ENCODE peak calls at places on chromosomes 11 and 22, in six cellular contexts. V is stomach, O is body of pancreas, Z is suprapubic skin, S is HCT116, H is neuronal stem cell. G is an unnamed sample. For H3K4me1 and H3K27me3, the result is how much of the 10 kb centered on the place peaks cover.

GRCh38 chr11:40186401-40187091 is 1272.9 kb downstream of the LRRC4C start:
- DNase-seq in O (no peak), H (no peak), S (no peak), Z (no peak), V (no peak), G (no peak)

GRCh38 chr11:6203327-6203726 is 2.0 kb upstream of the C11orf42 start:
- DNase-seq in O (no peak), V (no peak), H (no peak), S (no peak), Z (no peak), G (no peak)

GRCh38 chr22:19730662-19731360 is 7.5 kb downstream of the GP1BB start:
- DNase-seq in Z (peak), H (peak), O (peak), S (peak), V (peak), G (peak)

GRCh38 chr11:106468091-106468490 is 390.6 kb downstream of the AASDHPPT start:
- DNase-seq in V (no peak), O (no peak), H (no peak), Z (no peak), S (no peak), G (no peak)

GRCh38 chr11:127843483-127844396 is 743.6 kb downstream of the ETS1 start:
- DNase-seq in Z (no peak), S (no peak), V (peak), H (peak), O (peak), G (peak)

GRCh38 chr11:77069336-77069968 is 2.7 kb downstream of the CAPN5 start:
- DNase-seq in S (no peak), O (no peak), Z (peak), V (no peak), H (no peak), G (peak)

GRCh38 chr11:34199525-34199924 is 94.1 kb downstream of the NAT10 start:
- DNase-seq in V (no peak), S (no peak), O (no peak), Z (no peak), H (no peak), G (no peak)

GRCh38 chr11:12139144-12139881 is 28.9 kb downstream of the MICAL2 start:
- DNase-seq in H (no peak), V (no peak), S (no peak), Z (no peak), O (no peak), G (peak)

GRCh38 chr11:46912526-46913150 is 5.7 kb downstream of the LRP4 start:
- DNase-seq in S (no peak), O (no peak), H (peak), Z (no peak), V (no peak), G (no peak)

GRCh38 chr11:37089439-37089838 is 491.4 kb upstream of the RAG2 start:
- DNase-seq in Z (no peak), V (no peak), O (no peak), S (no peak), H (no peak), G (no peak)

GRCh38 chr11:127157225-127157624 is 156.7 kb upstream of the KIRREL3 start:
- DNase-seq in V (no peak), O (no peak), Z (no peak), H (no peak), S (no peak), G (no peak)

DNA sequence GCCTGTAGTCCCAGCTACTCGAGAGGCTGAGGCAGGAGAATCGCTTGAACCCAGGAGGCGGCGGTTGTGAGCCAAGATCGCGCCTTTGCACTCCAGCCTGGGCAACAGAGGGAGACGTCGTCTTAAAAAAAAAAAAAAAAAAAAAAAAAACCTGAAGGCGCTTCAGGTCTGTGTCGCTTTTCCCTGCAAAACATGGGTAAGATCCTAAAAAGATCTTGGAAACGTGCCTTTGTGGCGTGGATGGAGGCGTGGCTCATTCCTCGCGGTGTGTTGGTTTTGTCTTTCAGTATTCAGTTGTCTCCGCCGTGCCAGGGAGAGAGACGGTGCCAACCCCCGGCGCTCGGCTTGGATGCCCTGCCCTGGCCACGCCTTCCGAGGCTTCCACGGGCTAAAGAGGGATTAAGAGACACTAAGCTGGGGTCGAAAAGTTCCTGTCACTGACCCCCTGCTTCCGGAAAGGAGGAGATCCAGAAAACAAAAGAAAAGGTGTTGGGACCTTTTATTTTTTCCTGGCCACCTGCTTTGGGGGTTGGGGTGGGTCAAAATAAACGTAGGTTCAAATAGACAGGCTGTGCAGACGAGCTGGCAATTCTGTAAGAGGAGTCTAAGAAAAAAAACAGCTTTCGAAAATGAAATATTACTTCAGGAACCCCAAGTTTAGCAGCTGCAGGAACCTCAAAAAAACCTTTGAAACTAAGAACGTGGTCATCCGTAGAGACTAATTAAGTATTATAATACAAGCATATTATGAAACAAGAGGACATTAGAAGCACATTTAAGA is 1.1 kb upstream of the SLC35F2 start:
- DNase-seq in O (peak), H (no peak), Z (peak), V (peak), S (peak), G (peak)
- H3K27ac ChIP-seq in O (peak), H (no peak), Z (peak), V (peak), S (peak), G (no peak)

DNA sequence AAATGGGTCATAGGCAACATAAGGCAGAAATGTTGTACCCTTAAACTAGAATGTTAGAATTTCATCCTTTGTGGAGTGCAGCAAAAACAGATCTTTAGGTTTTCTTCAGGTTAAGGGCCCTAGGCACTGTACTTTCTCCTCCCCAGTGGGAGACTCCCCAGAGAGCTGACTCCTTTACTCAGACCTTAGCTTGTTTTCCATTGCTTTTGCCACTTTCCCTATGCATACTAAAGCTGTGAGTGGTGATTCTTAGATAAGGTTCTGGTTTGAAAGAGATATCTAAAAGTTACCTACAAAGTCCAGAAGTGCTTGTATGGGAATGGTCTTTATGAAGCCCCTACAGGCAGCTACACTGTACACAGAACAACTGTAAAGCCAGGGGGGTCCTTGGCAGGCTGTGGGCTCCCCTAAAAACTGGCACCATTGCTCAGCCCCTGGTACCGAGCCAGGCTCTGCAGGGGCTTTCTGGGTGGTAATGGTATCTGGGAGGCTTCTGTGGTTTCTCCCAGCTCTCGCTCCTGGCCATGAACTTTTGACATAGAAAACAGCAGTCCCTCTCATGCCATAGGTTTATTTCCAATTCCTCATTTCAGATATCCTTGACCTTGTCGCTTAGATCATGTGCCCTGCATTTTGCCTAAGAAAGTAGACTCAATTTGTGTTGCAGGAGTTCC is 23.2 kb downstream of the AMOTL1 start:
- DNase-seq in S (no peak), V (no peak), Z (no peak), H (no peak), O (no peak), G (no peak)
- H3K4me1 ChIP-seq in S (half or more), V (under half), Z (half or more), H (under half), O (half or more), G (under half)

DNA sequence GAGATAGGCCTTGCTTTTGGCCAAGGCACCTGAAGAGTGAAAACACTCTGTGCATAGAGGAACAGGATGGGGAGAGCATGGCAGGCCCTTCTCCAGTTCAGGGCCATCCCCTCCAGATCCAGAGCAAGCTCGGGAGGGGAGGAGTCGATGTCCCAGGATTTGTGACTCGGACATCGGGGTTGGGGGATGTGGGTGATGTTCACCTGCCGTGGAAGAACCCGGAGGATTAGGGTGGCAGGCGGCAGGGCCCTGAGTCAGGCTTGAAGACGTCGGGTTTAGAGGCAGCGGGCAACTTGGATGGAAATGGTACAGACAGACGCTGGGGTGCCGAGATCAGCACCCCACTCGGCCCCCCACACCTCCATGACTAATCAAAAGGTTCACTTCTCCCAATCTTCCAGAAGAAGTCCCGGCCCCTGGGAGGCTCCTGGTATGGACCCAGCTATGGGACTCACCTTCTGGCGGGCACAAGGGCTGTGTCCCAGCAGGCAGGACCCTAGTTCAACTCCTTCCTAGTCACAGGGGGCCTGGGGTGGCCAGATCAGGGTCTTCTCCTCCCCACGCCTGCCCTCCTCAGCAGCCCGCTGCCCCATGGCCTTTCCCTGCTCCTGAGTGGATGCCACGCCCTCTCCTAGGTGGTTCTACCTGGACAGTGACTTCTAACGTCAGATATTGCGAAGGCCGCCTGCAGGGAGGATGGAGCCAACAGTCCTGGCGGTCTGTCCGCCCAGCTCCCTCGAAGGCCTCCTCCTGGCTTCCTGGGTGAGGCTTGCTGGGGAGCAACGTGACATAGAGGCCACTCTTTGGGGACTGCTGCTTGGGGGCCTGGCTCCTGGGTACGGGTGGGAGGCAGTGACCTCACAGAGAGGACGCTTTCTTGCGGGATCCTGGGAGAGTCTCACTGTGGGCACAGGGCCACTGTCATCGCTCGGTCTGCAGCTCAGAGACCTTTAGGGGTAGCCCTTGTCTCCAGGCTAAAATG is 792.5 kb downstream of the BRD1 start:
- DNase-seq in V (no peak), H (no peak), O (no peak), S (no peak), Z (no peak), G (peak)
- H3K27me3 ChIP-seq in V (under half), H (under half), O (under half), S (under half), Z (under half), G (under half)

DNA sequence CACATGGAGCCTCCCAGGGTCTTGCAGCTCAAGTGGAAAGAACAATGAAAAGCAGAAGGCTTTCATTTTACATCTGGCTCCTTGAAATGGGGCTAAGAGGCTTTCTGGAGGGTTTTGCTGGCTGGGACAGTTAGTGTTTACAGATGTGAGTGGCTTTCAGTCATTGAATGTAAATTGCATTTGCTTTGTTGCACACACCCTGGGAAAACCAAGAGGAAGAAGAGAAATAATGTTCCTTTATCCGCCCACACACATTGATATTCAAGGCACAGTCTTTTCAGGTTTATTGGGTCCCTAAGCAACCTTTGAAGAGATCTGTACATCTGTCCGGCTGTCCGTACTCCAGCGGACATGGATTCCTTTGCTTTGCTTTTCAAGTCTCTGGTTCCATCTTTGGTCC is 144.5 kb downstream of the SPON1 start:
- DNase-seq in V (no peak), H (no peak), O (no peak), Z (no peak), S (no peak), G (no peak)
- H3K27ac ChIP-seq in V (no peak), H (no peak), O (no peak), Z (no peak), S (no peak), G (no peak)

GRCh38 chr11:122812612-122813011 is 25.7 kb upstream of the CRTAM start:
- DNase-seq in V (no peak), S (no peak), Z (no peak), H (no peak), O (no peak), G (no peak)

GRCh38 chr11:122815900-122816299 is 22.4 kb upstream of the CRTAM start:
- DNase-seq in H (no peak), O (no peak), V (no peak), Z (no peak), S (no peak), G (no peak)

GRCh38 chr11:122814401-122814800 is 23.9 kb upstream of the CRTAM start:
- DNase-seq in O (no peak), V (no peak), H (no peak), S (no peak), Z (no peak), G (no peak)

GRCh38 chr11:122811721-122812120 is 26.6 kb upstream of the CRTAM start:
- DNase-seq in H (no peak), O (no peak), S (no peak), V (no peak), Z (no peak), G (no peak)

GRCh38 chr11:122813176-122813917 is 25.0 kb upstream of the CRTAM start:
- DNase-seq in V (no peak), H (no peak), O (no peak), Z (no peak), S (no peak), G (no peak)
- H3K4me1 ChIP-seq in V (under half), H (under half), O (under half), Z (under half), S (under half), G (under half)

DNA sequence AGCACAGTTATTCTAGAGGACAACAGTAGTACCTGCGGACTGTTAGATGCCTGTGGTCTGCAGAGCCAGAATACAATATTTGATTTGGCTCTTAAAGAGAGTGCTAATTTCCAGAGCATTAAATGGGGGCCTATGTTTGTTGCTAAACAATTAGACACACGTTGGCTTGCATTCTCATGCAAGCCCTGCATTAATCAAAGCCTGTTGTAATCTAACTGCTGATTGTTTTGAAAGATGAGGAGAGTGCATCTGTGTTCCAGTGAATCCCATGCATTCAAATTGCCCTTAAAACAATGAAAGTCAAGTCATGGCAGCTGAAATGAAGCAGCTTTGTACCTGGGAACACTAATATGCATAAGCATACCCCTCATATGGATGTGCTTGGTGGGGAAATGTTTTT is 419.4 kb downstream of the DYNC2H1 start:
- DNase-seq in V (no peak), H (no peak), O (no peak), Z (no peak), S (no peak), G (no peak)
- H3K27me3 ChIP-seq in V (under half), H (under half), O (under half), Z (under half), S (under half), G (under half)

GRCh38 chr11:48033918-48034341 is 53.6 kb downstream of the PTPRJ start:
- DNase-seq in S (no peak), O (no peak), V (no peak), Z (no peak), H (no peak), G (no peak)

GRCh38 chr11:48029686-48030279 is 49.4 kb downstream of the PTPRJ start:
- DNase-seq in O (no peak), V (no peak), Z (no peak), H (no peak), S (no peak), G (no peak)

GRCh38 chr11:48028909-48029685 is 48.7 kb downstream of the PTPRJ start:
- DNase-seq in H (no peak), Z (no peak), S (no peak), O (no peak), V (no peak), G (no peak)

GRCh38 chr11:48034926-48035876 is 54.8 kb downstream of the PTPRJ start:
- DNase-seq in V (peak), Z (peak), O (peak), S (no peak), H (no peak), G (peak)

DNA sequence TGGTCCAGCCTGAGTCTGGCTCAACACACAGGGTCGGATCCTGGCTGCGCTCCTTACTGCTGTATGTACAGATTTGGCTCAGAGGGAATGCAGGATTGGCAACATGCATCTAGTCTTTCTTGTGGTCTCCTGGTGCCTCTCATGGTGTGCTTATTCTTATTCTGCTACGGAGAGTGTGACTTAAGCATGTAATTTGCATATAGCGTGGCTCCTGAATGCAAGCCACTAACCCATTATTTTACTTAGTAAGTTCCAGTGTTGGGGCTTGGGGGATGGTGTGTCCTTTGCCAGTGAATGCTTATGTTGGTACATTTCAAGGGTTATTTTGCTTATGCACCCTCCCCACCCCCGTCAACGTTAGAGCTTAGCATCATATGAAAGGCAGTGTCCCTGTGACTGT is 51.2 kb downstream of the PTPRJ start:
- DNase-seq in Z (no peak), S (no peak), H (no peak), O (no peak), V (no peak), G (no peak)
- H3K27ac ChIP-seq in Z (peak), S (no peak), H (no peak), O (no peak), V (peak), G (no peak)

G was measured in aorta.